ENCODE peak calls at places on chromosomes 5 and 9, in six cellular contexts. W is skeletal muscle cell; S is stimulated activated CD4-positive, alpha-beta T cell treated with anti-CD3 and anti-CD28 coated beads, Interleukin-15, amount 100 ng/mL, for 24 hours; A is NCI-H460; I is AG08396; L is endothelial cell. B is an unnamed sample.
A peak's percentile ranks its signal among the peaks of the same experiment; 100 is the strongest.

GRCh38 chr5:139878093-139878492 is 82.5 kb downstream of the PSD2 start:
- DNase-seq in W (no peak), S (no peak), A (no peak), I (no peak), L (no peak), B (no peak)

GRCh38 chr9:107755267-107755666 is 265.7 kb upstream of the KLF4 start:
- DNase-seq in W (no peak), S (no peak), A (peak; percentile 12), I (no peak), L (no peak), B (no peak)

GRCh38 chr5:168865973-168866372 is 286.8 kb upstream of the PANK3 start:
- DNase-seq in W (no peak), S (no peak), A (no peak), I (no peak), L (no peak), B (no peak)

GRCh38 chr5:179275941-179276837 is 69.1 kb downstream of the ADAMTS2 start:
- DNase-seq in W (peak; percentile 91), S (no peak), A (no peak), I (peak; percentile 98), L (no peak), B (peak; percentile 92)

GRCh38 chr5:142364251-142365145 is 39.7 kb upstream of the SPRY4 start:
- DNase-seq in W (no peak), S (no peak), A (no peak), I (no peak), L (no peak), B (no peak)

GRCh38 chr9:22683393-22684075 is 236.9 kb downstream of the DMRTA1 start:
- DNase-seq in W (peak; percentile 79), S (no peak), A (no peak), I (peak; percentile 32), L (no peak), B (no peak)

GRCh38 chr9:136599811-136600660 is 54.2 kb upstream of the NOTCH1 start:
- DNase-seq in W (no peak), S (no peak), A (no peak), I (no peak), L (no peak), B (no peak)

GRCh38 chr9:25845867-25846266 is 167.6 kb upstream of the TUSC1 start:
- DNase-seq in W (no peak), S (no peak), A (no peak), I (no peak), L (no peak), B (no peak)

GRCh38 chr5:107483196-107483595 is 187.5 kb downstream of the EFNA5 start:
- DNase-seq in W (no peak), S (no peak), A (no peak), I (no peak), L (no peak), B (no peak)

GRCh38 chr9:74589576-74589975 is 92.4 kb downstream of the RORB start:
- DNase-seq in W (no peak), S (no peak), A (no peak), I (no peak), L (no peak), B (no peak)

GRCh38 chr9:22111871-22112247 is 102.8 kb upstream of the CDKN2B start:
- DNase-seq in W (peak; percentile 49), S (no peak), A (no peak), I (peak; percentile 34), L (no peak), B (no peak)

GRCh38 chr5:28397502-28397941 is 1359.1 kb upstream of the CDH9 start:
- DNase-seq in W (no peak), S (no peak), A (no peak), I (no peak), L (no peak), B (no peak)

GRCh38 chr5:142520885-142521284 is 165.0 kb downstream of the FGF1 start:
- DNase-seq in W (no peak), S (no peak), A (no peak), I (peak; percentile 39), L (no peak), B (no peak)

B was measured in AG09309.